ENCODE peak calls at places on chromosome 6, in seven cellular contexts. G, M, K, J, S, O and L are unnamed samples.

GRCh38 chr6:139852484-139853140 is 478.2 kb upstream of the CITED2 start:
- DNase-seq in O (no peak), M (no peak), K (no peak), J (no peak), S (no peak), G (no peak), L (no peak)

GRCh38 chr6:3816251-3816650 is 32.9 kb upstream of the FAM50B start:
- DNase-seq in K (no peak), O (no peak), G (no peak), M (no peak), S (no peak), J (no peak), L (no peak)

GRCh38 chr6:166747644-166748595 is 120.9 kb upstream of the RPS6KA2 start:
- DNase-seq in S (peak; percentile 76), G (peak; percentile 47), K (no peak), O (no peak), M (no peak), J (no peak), L (no peak)

GRCh38 chr6:153842491-153842890 is 196.5 kb upstream of the OPRM1 start:
- DNase-seq in G (no peak), J (no peak), O (no peak), K (no peak), M (no peak), S (no peak), L (no peak)

GRCh38 chr6:26296556-26296856 is 68.5 kb upstream of the BTN3A2 start:
- DNase-seq in K (no peak), S (no peak), O (no peak), M (no peak), J (no peak), G (no peak), L (no peak)

GRCh38 chr6:36858407-36858981 is 16.1 kb downstream of the PPIL1 start:
- DNase-seq in G (peak; percentile 77), K (peak; percentile 46), O (no peak), J (no peak), M (no peak), S (no peak), L (peak; percentile 54)

GRCh38 chr6:36068012-36068392 is 40.4 kb downstream of the MAPK14 start:
- DNase-seq in O (no peak), S (no peak), M (no peak), K (no peak), G (no peak), J (no peak), L (no peak)

GRCh38 chr6:38512211-38512610 is 127.5 kb downstream of the BTBD9 start:
- DNase-seq in S (no peak), K (no peak), J (no peak), O (no peak), M (no peak), G (no peak), L (no peak)

GRCh38 chr6:117729613-117730012 is 54.3 kb downstream of the NUS1 start:
- DNase-seq in M (no peak), O (no peak), S (no peak), K (no peak), G (no peak), J (no peak), L (no peak)

GRCh38 chr6:90184334-90185298 is 112.0 kb downstream of the BACH2 start:
- DNase-seq in S (peak; percentile 30), J (no peak), K (no peak), O (no peak), G (no peak), M (peak; percentile 15), L (peak; percentile 35)

GRCh38 chr6:37862415-37862814 is 42.9 kb downstream of the ZFAND3 start:
- DNase-seq in M (no peak), O (no peak), K (no peak), S (no peak), J (no peak), G (no peak), L (no peak)

GRCh38 chr6:52588710-52589091 is 11.8 kb upstream of the TRAM2 start:
- DNase-seq in O (no peak), G (no peak), K (no peak), M (no peak), J (no peak), S (no peak), L (no peak)

GRCh38 chr6:152309648-152310047 is 327.5 kb downstream of the SYNE1 start:
- DNase-seq in J (no peak), G (no peak), O (no peak), S (no peak), M (no peak), K (no peak), L (no peak)

GRCh38 chr6:143973097-143973979 is 34.7 kb downstream of the PLAGL1 start:
- DNase-seq in S (no peak), G (peak; percentile 57), M (no peak), O (no peak), K (peak; percentile 35), J (no peak), L (no peak)

GRCh38 chr6:3356056-3356823 is 97.5 kb downstream of the PSMG4 start:
- DNase-seq in G (peak; percentile 71), O (peak; percentile 96), S (peak; percentile 81), M (peak; percentile 44), J (peak; percentile 77), K (peak; percentile 65), L (no peak)

GRCh38 chr6:164273491-164273890 is 859.0 kb downstream of the QKI start:
- DNase-seq in O (no peak), K (no peak), G (no peak), M (no peak), J (no peak), S (no peak), L (no peak)

GRCh38 chr6:34243901-34244884 is 4.6 kb downstream of the SMIM29 start:
- DNase-seq in S (peak; percentile 53), M (peak; percentile 92), J (no peak), O (peak; percentile 84), K (peak; percentile 75), G (no peak), L (no peak)

GRCh38 chr6:138817799-138818198 is 21.9 kb downstream of the ECT2L start:
- DNase-seq in G (peak; percentile 64), S (no peak), J (no peak), M (peak; percentile 99), K (no peak), O (no peak), L (peak; percentile 45)
- TF ChIP-seq JUND in G (no peak), S (no peak), J (no peak), M (peak; percentile 96), K (no peak), O (no peak), L (peak; percentile 57)

GRCh38 chr6:54093306-54093705 is 17.9 kb upstream of the MLIP start:
- DNase-seq in K (no peak), M (no peak), S (no peak), J (no peak), G (no peak), O (no peak), L (no peak)
- TF ChIP-seq JUND in K (no peak), M (no peak), S (no peak), J (no peak), G (no peak), O (no peak), L (no peak)

DNA sequence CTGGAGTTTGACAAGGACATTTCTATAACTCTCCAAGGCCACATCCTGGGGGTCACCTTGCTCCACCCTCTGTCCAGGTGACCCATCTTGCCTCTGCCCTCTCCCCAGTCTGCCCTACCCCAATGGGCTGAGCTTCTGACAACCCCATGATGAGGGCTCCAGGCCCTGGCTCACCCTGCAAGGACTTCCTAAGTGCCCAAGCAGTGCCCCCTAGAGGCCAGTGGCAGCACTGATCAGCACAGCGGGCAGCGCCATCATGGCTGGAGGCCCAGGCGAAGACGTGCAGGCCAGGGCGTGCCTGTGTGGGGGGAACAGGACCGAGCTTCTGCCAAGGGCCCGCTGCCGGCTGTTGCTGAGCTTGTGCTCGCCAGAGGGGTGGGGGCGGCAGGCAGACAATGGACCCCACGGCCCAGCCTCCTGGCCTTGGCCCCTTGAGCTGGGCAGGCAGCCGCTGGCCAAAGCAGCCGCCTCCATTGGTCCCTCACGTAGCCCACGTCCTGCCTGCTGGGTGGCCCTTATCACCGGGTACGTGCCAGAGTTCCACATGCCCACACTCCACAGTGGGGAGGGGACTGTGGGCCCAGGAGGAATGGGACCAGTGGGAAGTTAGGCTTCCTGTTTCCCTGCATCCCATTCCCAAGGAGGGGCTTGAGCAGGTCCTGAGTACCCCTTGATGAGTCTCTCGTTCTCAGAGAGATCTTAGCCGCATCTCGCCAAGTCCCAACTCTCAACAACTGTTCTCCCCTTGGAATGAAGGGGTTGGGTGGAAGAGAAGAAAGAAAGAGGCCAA is 64.3 kb downstream of the MRPL14 start:
- DNase-seq in S (peak; percentile 50), J (no peak), M (no peak), G (peak; percentile 95), K (no peak), O (peak; percentile 76), L (no peak)
- TF ChIP-seq JUND in S (no peak), J (no peak), M (no peak), G (no peak), K (no peak), O (peak; percentile 67), L (no peak)

DNA sequence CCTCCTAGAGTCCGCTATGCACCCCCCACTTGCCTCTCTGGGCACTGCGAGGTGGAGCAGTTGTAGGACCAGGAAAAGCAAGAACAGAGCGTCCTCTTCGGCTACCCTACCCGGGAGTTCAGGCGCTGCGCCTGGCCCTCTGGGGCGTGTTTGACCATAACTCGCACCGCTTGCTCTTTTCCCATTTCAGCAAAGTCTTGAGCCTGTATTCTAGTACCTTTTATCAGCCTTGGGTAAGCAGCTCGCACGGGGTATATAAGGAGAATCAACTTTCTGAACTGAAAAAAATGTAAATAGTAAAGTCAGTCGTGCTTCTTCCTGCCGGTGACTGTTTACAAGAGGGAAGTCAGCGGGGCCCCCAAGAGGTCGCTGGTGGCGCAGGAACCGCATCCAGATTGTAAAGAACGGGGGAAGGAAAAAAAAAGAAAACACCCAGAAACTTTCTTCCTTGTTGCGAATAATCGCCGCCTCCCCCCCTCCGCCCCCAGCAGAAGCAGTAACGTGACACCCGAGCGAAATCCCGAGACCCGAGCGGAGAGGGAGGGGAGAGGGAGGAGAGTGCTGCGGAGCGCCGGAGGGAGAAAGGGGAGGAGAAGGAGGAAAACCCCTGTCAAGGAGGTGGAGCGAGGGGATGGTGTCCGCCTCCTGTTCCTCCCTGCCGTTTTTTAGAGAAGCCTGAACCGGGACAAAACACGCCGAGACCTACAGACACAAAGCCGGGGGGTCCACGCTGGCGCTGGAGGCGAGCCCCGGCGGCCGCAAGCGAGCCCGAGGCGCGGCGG is at the start of gene UST:
- DNase-seq in K (no peak), G (peak; percentile 82), S (peak; percentile 39), M (peak; percentile 64), J (no peak), O (peak; percentile 38), L (peak; percentile 92)
- TF ChIP-seq JUND in K (no peak), G (no peak), S (no peak), M (no peak), J (no peak), O (no peak), L (no peak)

DNA sequence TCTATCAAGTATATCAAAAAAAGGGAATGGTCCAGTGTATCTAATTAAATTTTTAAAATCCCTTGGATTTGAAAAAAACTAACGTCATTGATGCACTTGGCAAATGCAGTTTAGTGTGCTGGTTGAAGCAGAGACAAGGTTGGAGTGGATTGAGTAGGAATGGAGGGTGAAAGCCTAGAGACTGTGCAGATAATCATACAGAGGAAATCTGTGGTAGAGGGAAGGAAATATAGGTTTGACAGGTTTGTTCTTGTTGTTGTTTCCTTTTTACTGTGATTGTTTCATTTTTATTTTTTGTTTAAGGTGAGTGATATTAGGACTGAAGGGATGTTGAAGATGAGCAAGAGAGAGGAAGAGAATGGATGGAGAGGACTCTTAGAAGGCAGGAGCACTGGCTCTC is 29.0 kb upstream of the L3MBTL3 start:
- DNase-seq in K (no peak), G (no peak), O (no peak), S (no peak), J (no peak), M (no peak), L (no peak)
- TF ChIP-seq JUND in K (no peak), G (no peak), O (no peak), S (no peak), J (no peak), M (no peak), L (no peak)

GRCh38 chr6:121868191-121868590 is 432.7 kb downstream of the GJA1 start:
- DNase-seq in J (no peak), S (no peak), M (no peak), O (no peak), K (no peak), G (no peak), L (no peak)
- TF ChIP-seq JUND in J (no peak), S (peak; percentile 55), M (no peak), O (no peak), K (no peak), G (no peak), L (no peak)